ENCODE peak calls at places on chromosomes 11 and 22, in seven cellular contexts. Z, U, N, V, K, B and A are unnamed samples.

GRCh38 chr11:116707746-116708145 is 65.0 kb downstream of the BUD13 start:
- DNase-seq in Z (no peak), U (no peak), N (no peak), V (no peak), K (no peak), B (no peak), A (no peak)

GRCh38 chr22:40422558-40423245 is 52.3 kb downstream of the SGSM3 start:
- DNase-seq in Z (no peak), U (no peak), N (no peak), V (no peak), K (no peak), B (no peak), A (no peak)

GRCh38 chr11:20599424-20600346 is at the start of gene SLC6A5:
- DNase-seq in Z (no peak), U (peak), N (no peak), V (no peak), K (no peak), B (peak), A (peak)

GRCh38 chr11:6229911-6230310 is 4.5 kb downstream of the FHIP1B start:
- DNase-seq in Z (no peak), U (no peak), N (no peak), V (no peak), K (no peak), B (no peak), A (no peak)

GRCh38 chr11:27471067-27471587 is 1.5 kb downstream of the LGR4 start:
- DNase-seq in Z (no peak), U (no peak), N (no peak), V (peak), K (no peak), B (no peak), A (peak)

GRCh38 chr11:2562181-2562581 is 117.4 kb downstream of the KCNQ1 start:
- DNase-seq in Z (no peak), U (no peak), N (no peak), V (no peak), K (peak), B (no peak), A (no peak)

GRCh38 chr11:75339685-75340409 is 11.6 kb downstream of the ARRB1 start:
- DNase-seq in Z (no peak), U (no peak), N (no peak), V (no peak), K (no peak), B (no peak), A (no peak)

GRCh38 chr22:37228106-37229011 is 15.7 kb downstream of the RAC2 start:
- DNase-seq in Z (no peak), U (peak), N (no peak), V (no peak), K (peak), B (no peak), A (peak)

GRCh38 chr22:38205261-38206128 is 3.7 kb downstream of the MAFF start:
- DNase-seq in Z (peak), U (peak), N (no peak), V (no peak), K (peak), B (no peak), A (peak)

GRCh38 chr11:45208135-45208534 is 61.7 kb downstream of the PRDM11 start:
- DNase-seq in Z (no peak), U (no peak), N (no peak), V (peak), K (no peak), B (no peak), A (peak)

GRCh38 chr11:99020324-99021225 is at the start of gene CNTN5:
- DNase-seq in Z (no peak), U (peak), N (no peak), V (peak), K (no peak), B (peak), A (peak)

GRCh38 chr11:102685769-102686168 is 19.8 kb downstream of the MMP27 start:
- DNase-seq in Z (no peak), U (no peak), N (no peak), V (no peak), K (no peak), B (no peak), A (no peak)

GRCh38 chr11:126522152-126522551 is 166.7 kb downstream of the ST3GAL4 start:
- DNase-seq in Z (no peak), U (no peak), N (no peak), V (no peak), K (no peak), B (no peak), A (no peak)

GRCh38 chr22:49887716-49888115 is 30.5 kb downstream of the ALG12 start:
- DNase-seq in Z (no peak), U (no peak), N (no peak), V (no peak), K (no peak), B (no peak), A (no peak)